ENCODE peak calls at places on chromosomes 5 and 9, in four cellular contexts. C is K562, X is WTC11, G is SK-N-SH. K is an unnamed sample.

GRCh38 chr9:116741106-116741740 is 54.1 kb downstream of the TRIM32 start:
- DNase-seq in C (no peak), X (no peak), G (no peak), K (no peak)

GRCh38 chr9:96161819-96162218 is 140.2 kb downstream of the HSD17B3 start:
- DNase-seq in C (no peak), X (no peak), G (no peak), K (no peak)

GRCh38 chr9:134787601-134788531 is 92.7 kb upstream of the FCN2 start:
- DNase-seq in C (no peak), X (no peak), G (no peak), K (no peak)

GRCh38 chr9:89750117-89750551 is 145.3 kb downstream of the GADD45G start:
- DNase-seq in C (no peak), X (no peak), G (peak), K (no peak)

GRCh38 chr5:100826133-100826532 is 76.9 kb downstream of the ST8SIA4 start:
- DNase-seq in C (no peak), X (no peak), G (no peak), K (no peak)

GRCh38 chr5:947626-948471 is 55.2 kb downstream of the TRIP13 start:
- DNase-seq in C (no peak), X (no peak), G (no peak), K (no peak)

GRCh38 chr5:158430166-158430828 is 571.4 kb upstream of the CLINT1 start:
- DNase-seq in C (no peak), X (no peak), G (no peak), K (no peak)

GRCh38 chr9:111648066-111648465 is 13.3 kb upstream of the GNG10 start:
- DNase-seq in C (no peak), X (no peak), G (no peak), K (no peak)

GRCh38 chr9:130896233-130897012 is at the start of gene QRFP:
- DNase-seq in C (no peak), X (no peak), G (no peak), K (no peak)

GRCh38 chr9:27247756-27248155 is 49.2 kb downstream of the EQTN start:
- DNase-seq in C (peak), X (peak), G (peak), K (peak)

GRCh38 chr5:151580239-151580638 is 10.9 kb downstream of the FAT2 start:
- DNase-seq in C (no peak), X (no peak), G (no peak), K (no peak)

GRCh38 chr5:151580858-151581257 is 10.3 kb downstream of the FAT2 start:
- DNase-seq in C (no peak), X (no peak), G (no peak), K (no peak)

GRCh38 chr5:151584057-151584937 is 6.8 kb downstream of the FAT2 start:
- DNase-seq in C (no peak), X (no peak), G (no peak), K (no peak)

GRCh38 chr5:151581347-151581746 is 9.8 kb downstream of the FAT2 start:
- DNase-seq in C (no peak), X (no peak), G (no peak), K (no peak)

DNA sequence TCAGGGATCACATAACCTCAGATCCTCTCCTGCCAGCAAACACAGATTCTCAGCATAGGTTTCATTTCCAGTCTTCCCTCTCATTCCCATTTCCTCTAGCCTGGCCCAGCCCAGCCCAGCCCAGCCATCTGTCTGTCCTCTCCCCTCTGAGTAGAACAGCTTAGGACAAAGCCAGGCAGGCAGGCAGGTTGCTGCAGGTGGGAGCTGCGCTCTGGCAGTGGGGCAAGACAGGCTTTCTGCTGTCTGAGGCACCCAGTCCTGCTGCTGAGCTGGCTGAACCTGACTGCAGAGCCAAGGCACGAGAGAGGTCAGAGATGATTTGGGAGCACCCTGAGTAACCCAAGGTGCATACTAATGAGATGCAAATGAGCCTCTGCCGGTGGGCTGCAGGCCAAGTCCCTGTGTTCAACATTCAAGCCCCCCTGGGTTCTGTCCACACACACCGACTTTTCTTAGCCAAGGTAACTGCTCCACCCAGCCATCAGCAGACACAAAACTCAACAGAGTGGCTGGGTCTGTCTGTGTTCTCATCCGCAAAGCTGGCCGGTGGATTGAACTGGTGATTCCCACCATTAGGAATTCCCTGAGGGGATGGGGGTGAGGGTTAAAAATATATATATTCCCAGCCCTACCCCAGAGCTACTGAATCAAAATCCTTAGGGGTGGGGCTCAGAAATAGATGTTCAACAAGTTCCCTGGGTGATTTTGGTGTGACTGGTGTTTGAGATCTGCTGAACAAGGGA is 9.1 kb downstream of the FAT2 start:
- DNase-seq in C (no peak), X (no peak), G (no peak), K (no peak)
- TF ChIP-seq FOXJ3 in C (no peak), X (no peak), G (no peak), K (no peak)

DNA sequence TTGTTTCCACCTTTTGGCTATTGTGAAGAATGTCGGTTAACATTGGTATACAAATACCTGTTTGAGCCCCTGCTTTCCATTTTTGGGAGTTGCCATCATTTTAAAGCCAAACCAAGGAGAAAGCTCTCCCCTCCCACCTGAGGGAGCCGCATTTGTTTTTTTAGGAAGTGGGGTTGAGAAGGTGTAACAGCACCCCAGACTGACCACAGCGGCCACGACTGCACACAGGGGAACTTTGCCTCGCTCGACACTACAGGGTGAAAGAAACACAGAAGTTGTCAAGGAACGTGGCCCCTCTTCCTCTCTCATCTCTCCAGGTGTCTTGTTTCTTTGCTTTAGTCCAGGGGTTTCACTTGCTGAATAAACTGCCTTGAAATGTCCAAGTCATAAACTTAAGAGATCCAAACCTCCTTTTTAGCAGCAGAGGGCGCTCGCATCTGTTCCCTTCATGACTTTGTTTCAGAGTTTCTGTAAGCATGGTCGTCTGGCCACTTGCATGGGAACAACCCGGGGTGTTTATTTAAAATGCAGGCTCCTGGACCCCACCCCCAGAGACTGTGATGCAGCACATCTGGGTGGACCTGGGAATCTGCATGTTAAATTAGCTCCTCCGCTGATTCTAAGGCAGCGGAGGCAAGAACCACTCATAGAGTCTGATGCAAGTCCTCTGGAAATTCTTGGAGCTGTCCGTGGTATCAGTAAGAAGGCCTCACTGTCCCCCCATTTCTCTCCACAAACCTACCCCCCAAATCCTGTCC is 2.1 kb upstream of the TTLL11 start:
- DNase-seq in C (peak), X (peak), G (peak), K (peak)
- TF ChIP-seq FOXJ3 in C (no peak), X (no peak), G (no peak), K (no peak)

GRCh38 chr5:40441733-40442132 is 238.0 kb upstream of the PTGER4 start:
- DNase-seq in C (no peak), X (no peak), G (no peak), K (peak)

GRCh38 chr5:40442346-40442745 is 237.4 kb upstream of the PTGER4 start:
- DNase-seq in C (no peak), X (no peak), G (no peak), K (peak)

GRCh38 chr5:40447438-40447837 is 232.3 kb upstream of the PTGER4 start:
- DNase-seq in C (no peak), X (no peak), G (no peak), K (no peak)

GRCh38 chr5:40446910-40447309 is 232.8 kb upstream of the PTGER4 start:
- DNase-seq in C (no peak), X (no peak), G (no peak), K (peak)
- TF ChIP-seq FOXJ3 in C (no peak), X (no peak), G (no peak), K (peak)

DNA sequence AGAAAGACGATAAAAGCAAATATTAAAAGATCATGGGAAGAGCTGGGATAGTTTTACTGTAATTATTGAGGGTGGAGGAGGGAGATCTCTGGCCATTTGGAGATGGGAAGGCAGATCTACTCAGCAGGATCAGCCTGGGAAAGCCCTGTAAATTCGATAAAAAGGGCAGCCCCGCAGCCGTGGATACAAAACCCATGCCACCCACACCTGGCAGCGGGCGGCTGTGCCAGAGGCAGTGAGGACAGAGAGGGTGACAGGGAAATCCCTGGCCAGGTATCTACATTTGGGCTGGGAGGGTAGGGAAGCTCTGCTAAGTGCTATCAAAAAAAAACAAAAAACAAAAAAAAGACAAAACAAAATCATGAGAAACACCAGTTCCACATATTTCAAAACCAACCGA is 379.2 kb upstream of the IRX1 start:
- DNase-seq in C (no peak), X (no peak), G (no peak), K (no peak)
- TF ChIP-seq FOXJ3 in C (no peak), X (no peak), G (no peak), K (no peak)

GRCh38 chr5:142904421-142904820 is 134.2 kb downstream of the ARHGAP26 start:
- DNase-seq in C (no peak), X (no peak), G (no peak), K (no peak)

GRCh38 chr5:142901476-142902187 is 131.5 kb downstream of the ARHGAP26 start:
- DNase-seq in C (no peak), X (no peak), G (no peak), K (no peak)

GRCh38 chr5:142905375-142905774 is 135.2 kb downstream of the ARHGAP26 start:
- DNase-seq in C (no peak), X (no peak), G (no peak), K (no peak)

GRCh38 chr5:142900926-142901325 is 130.7 kb downstream of the ARHGAP26 start:
- DNase-seq in C (no peak), X (no peak), G (no peak), K (no peak)

DNA sequence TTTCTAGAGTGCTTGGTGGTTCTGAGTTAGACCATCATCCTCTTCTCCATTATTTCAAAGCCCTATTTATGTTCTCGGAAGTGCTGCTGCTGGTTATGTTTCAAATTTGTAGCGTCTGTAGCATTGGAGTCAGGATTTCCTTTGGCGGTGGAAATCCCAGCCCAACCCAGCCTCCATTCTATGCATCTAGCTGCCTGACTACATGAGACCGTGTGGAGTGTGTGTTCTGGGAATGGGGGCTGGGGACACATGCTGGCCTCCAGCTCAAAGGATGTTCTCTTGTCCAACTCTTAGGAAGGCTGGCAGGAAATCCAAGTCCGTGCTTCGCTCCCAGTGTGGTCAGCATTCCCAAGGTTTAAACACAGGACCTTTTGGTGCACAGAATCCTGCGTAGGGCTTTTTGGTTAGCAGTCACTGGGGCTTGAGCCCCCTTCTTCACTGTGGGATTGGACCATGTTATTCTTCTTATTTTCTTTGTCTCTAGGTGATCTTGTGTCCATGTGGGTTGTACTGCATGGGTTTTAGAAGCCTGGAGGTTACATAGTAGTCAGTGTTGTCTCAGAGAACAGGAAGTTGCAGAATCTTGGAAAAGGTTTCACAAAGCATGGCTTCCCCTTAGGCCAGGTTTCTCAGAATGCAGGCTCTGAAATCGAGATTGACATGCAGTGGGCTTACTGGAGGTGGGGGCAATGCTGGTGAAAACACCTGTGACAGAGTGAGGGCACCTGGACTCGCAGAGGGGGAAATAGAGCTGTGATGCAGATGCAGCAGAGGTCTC is 132.2 kb downstream of the ARHGAP26 start:
- DNase-seq in C (no peak), X (no peak), G (no peak), K (no peak)
- TF ChIP-seq FOXJ3 in C (no peak), X (no peak), G (no peak), K (no peak)

DNA sequence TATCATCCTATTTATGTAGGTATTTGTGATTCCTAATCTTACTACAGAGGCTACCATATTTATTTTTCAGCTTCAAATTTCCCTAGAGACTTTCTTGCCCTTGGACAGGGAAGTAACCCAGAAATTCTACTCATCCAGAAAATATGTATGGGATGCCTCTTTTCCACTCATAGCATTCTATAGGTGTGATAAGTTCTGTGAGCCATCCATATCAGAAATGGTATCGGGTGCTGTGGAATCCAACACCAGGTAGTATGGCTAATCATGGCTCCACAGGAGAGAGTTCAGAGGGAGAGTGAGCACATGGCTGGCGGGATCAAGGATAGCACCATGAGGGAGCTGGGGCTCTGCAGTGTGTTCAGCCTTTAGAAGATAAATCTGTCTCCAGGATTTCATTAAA is 349.3 kb upstream of the ACTBL2 start:
- DNase-seq in C (no peak), X (no peak), G (no peak), K (no peak)
- TF ChIP-seq FOXJ3 in C (no peak), X (no peak), G (no peak), K (no peak)

GRCh38 chr5:35202319-35203111 is 27.8 kb downstream of the PRLR start:
- DNase-seq in C (peak), X (peak), G (peak), K (peak)
- TF ChIP-seq FOXJ3 in C (no peak), X (no peak), G (no peak), K (no peak)

GRCh38 chr5:116629168-116629567 is 54.5 kb upstream of the SEMA6A start:
- DNase-seq in C (no peak), X (no peak), G (no peak), K (no peak)
- TF ChIP-seq FOXJ3 in C (no peak), X (no peak), G (no peak), K (no peak)

GRCh38 chr5:132853790-132854189 is 12.5 kb downstream of the GDF9 start:
- DNase-seq in C (no peak), X (no peak), G (no peak), K (no peak)
- TF ChIP-seq FOXJ3 in C (no peak), X (no peak), G (no peak), K (no peak)

GRCh38 chr5:59091965-59092364 is 509.1 kb downstream of the RAB3C start:
- DNase-seq in C (no peak), X (no peak), G (no peak), K (no peak)

GRCh38 chr5:59092758-59093157 is 509.9 kb downstream of the RAB3C start:
- DNase-seq in C (no peak), X (no peak), G (no peak), K (no peak)

GRCh38 chr5:59090323-59090722 is 507.4 kb downstream of the RAB3C start:
- DNase-seq in C (no peak), X (no peak), G (no peak), K (no peak)

GRCh38 chr5:59095480-59095879 is 512.6 kb downstream of the RAB3C start:
- DNase-seq in C (no peak), X (no peak), G (no peak), K (no peak)

GRCh38 chr5:59093329-59093728 is 510.5 kb downstream of the RAB3C start:
- DNase-seq in C (no peak), X (no peak), G (no peak), K (no peak)
- TF ChIP-seq FOXJ3 in C (no peak), X (no peak), G (no peak), K (no peak)